ENCODE peak calls at places on chromosome 15, in ten cellular contexts. One of them, this sample, is unnamed.

GRCh38 chr15:80207887-80208286 is 44.1 kb downstream of the CTXND1 start:
- DNase-seq in A172: no peak
- DNase-seq in HS-5: no peak
- DNase-seq in NCI-H2029 treated with DMSO at 0.1 percent for 48 hours: no peak
- DNase-seq in RCC 7860: no peak
- DNase-seq in stimulated activated CD4-positive, alpha-beta T cell treated with anti-CD3 and anti-CD28 coated beads, Interleukin-1b, Interleukin-23, amount 100 ng/mL, for 48 hours: no peak
- DNase-seq in non-pigmented ciliary epithelial cell: no peak
- DNase-seq in AG09319: no peak
- DNase-seq in progenitor cell of endocrine pancreas: no peak
- DNase-seq in sciatic nerve: no peak
- DNase-seq in this sample: no peak

GRCh38 chr15:83835384-83836010 is 181.6 kb downstream of the ADAMTSL3 start:
- DNase-seq in stimulated activated CD4-positive, alpha-beta T cell treated with anti-CD3 and anti-CD28 coated beads, Interleukin-1b, Interleukin-23, amount 100 ng/mL, for 48 hours: no peak
- DNase-seq in HS-5: no peak
- DNase-seq in AG09319: no peak
- DNase-seq in A172: no peak
- DNase-seq in sciatic nerve: no peak
- DNase-seq in RCC 7860: no peak
- DNase-seq in NCI-H2029 treated with DMSO at 0.1 percent for 48 hours: no peak
- DNase-seq in progenitor cell of endocrine pancreas: no peak
- DNase-seq in non-pigmented ciliary epithelial cell: no peak
- DNase-seq in this sample: no peak

GRCh38 chr15:67108122-67108871 is 42.9 kb downstream of the SMAD3 start:
- DNase-seq in sciatic nerve: no peak
- DNase-seq in non-pigmented ciliary epithelial cell: no peak
- DNase-seq in AG09319: no peak
- DNase-seq in stimulated activated CD4-positive, alpha-beta T cell treated with anti-CD3 and anti-CD28 coated beads, Interleukin-1b, Interleukin-23, amount 100 ng/mL, for 48 hours: no peak
- DNase-seq in HS-5: no peak
- DNase-seq in A172: no peak
- DNase-seq in RCC 7860: peak; percentile 46
- DNase-seq in NCI-H2029 treated with DMSO at 0.1 percent for 48 hours: no peak
- DNase-seq in progenitor cell of endocrine pancreas: no peak
- DNase-seq in this sample: no peak

GRCh38 chr15:60590935-60591490 is 112.1 kb upstream of the ICE2 start:
- DNase-seq in non-pigmented ciliary epithelial cell: no peak
- DNase-seq in NCI-H2029 treated with DMSO at 0.1 percent for 48 hours: no peak
- DNase-seq in AG09319: no peak
- DNase-seq in HS-5: no peak
- DNase-seq in A172: no peak
- DNase-seq in RCC 7860: no peak
- DNase-seq in sciatic nerve: peak; percentile 62
- DNase-seq in stimulated activated CD4-positive, alpha-beta T cell treated with anti-CD3 and anti-CD28 coated beads, Interleukin-1b, Interleukin-23, amount 100 ng/mL, for 48 hours: peak; percentile 52
- DNase-seq in progenitor cell of endocrine pancreas: peak; percentile 36
- DNase-seq in this sample: peak; percentile 64

GRCh38 chr15:81327526-81327925 is 3.6 kb upstream of the STARD5 start:
- DNase-seq in stimulated activated CD4-positive, alpha-beta T cell treated with anti-CD3 and anti-CD28 coated beads, Interleukin-1b, Interleukin-23, amount 100 ng/mL, for 48 hours: no peak
- DNase-seq in progenitor cell of endocrine pancreas: no peak
- DNase-seq in HS-5: peak; percentile 60
- DNase-seq in A172: peak; percentile 58
- DNase-seq in non-pigmented ciliary epithelial cell: peak; percentile 89
- DNase-seq in AG09319: peak; percentile 34
- DNase-seq in sciatic nerve: no peak
- DNase-seq in NCI-H2029 treated with DMSO at 0.1 percent for 48 hours: no peak
- DNase-seq in RCC 7860: peak; percentile 57
- DNase-seq in this sample: no peak

GRCh38 chr15:89184367-89184766 is 37.0 kb downstream of the RLBP1 start:
- DNase-seq in A172: no peak
- DNase-seq in RCC 7860: no peak
- DNase-seq in AG09319: no peak
- DNase-seq in stimulated activated CD4-positive, alpha-beta T cell treated with anti-CD3 and anti-CD28 coated beads, Interleukin-1b, Interleukin-23, amount 100 ng/mL, for 48 hours: no peak
- DNase-seq in sciatic nerve: no peak
- DNase-seq in HS-5: no peak
- DNase-seq in non-pigmented ciliary epithelial cell: no peak
- DNase-seq in progenitor cell of endocrine pancreas: no peak
- DNase-seq in NCI-H2029 treated with DMSO at 0.1 percent for 48 hours: no peak
- DNase-seq in this sample: no peak

GRCh38 chr15:92681141-92681622 is 25.6 kb upstream of the FAM174B start:
- DNase-seq in NCI-H2029 treated with DMSO at 0.1 percent for 48 hours: no peak
- DNase-seq in sciatic nerve: no peak
- DNase-seq in non-pigmented ciliary epithelial cell: no peak
- DNase-seq in AG09319: peak; percentile 78
- DNase-seq in RCC 7860: no peak
- DNase-seq in stimulated activated CD4-positive, alpha-beta T cell treated with anti-CD3 and anti-CD28 coated beads, Interleukin-1b, Interleukin-23, amount 100 ng/mL, for 48 hours: no peak
- DNase-seq in HS-5: peak; percentile 44
- DNase-seq in A172: no peak
- DNase-seq in progenitor cell of endocrine pancreas: no peak
- DNase-seq in this sample: no peak

GRCh38 chr15:78316211-78317077 is 17.0 kb upstream of the SKIC8 start:
- DNase-seq in NCI-H2029 treated with DMSO at 0.1 percent for 48 hours: no peak
- DNase-seq in sciatic nerve: no peak
- DNase-seq in RCC 7860: no peak
- DNase-seq in non-pigmented ciliary epithelial cell: no peak
- DNase-seq in progenitor cell of endocrine pancreas: no peak
- DNase-seq in stimulated activated CD4-positive, alpha-beta T cell treated with anti-CD3 and anti-CD28 coated beads, Interleukin-1b, Interleukin-23, amount 100 ng/mL, for 48 hours: no peak
- DNase-seq in HS-5: no peak
- DNase-seq in A172: no peak
- DNase-seq in AG09319: no peak
- DNase-seq in this sample: no peak

GRCh38 chr15:70492240-70493177 is 270.8 kb downstream of the UACA start:
- DNase-seq in progenitor cell of endocrine pancreas: no peak
- DNase-seq in RCC 7860: peak; percentile 96
- DNase-seq in HS-5: no peak
- DNase-seq in non-pigmented ciliary epithelial cell: peak; percentile 82
- DNase-seq in AG09319: no peak
- DNase-seq in A172: peak; percentile 96
- DNase-seq in NCI-H2029 treated with DMSO at 0.1 percent for 48 hours: no peak
- DNase-seq in sciatic nerve: peak; percentile 77
- DNase-seq in stimulated activated CD4-positive, alpha-beta T cell treated with anti-CD3 and anti-CD28 coated beads, Interleukin-1b, Interleukin-23, amount 100 ng/mL, for 48 hours: peak; percentile 88
- DNase-seq in this sample: peak; percentile 70

GRCh38 chr15:83561661-83562060 is 92.3 kb upstream of the ADAMTSL3 start:
- DNase-seq in non-pigmented ciliary epithelial cell: no peak
- DNase-seq in NCI-H2029 treated with DMSO at 0.1 percent for 48 hours: no peak
- DNase-seq in AG09319: no peak
- DNase-seq in HS-5: no peak
- DNase-seq in progenitor cell of endocrine pancreas: no peak
- DNase-seq in RCC 7860: no peak
- DNase-seq in A172: no peak
- DNase-seq in sciatic nerve: no peak
- DNase-seq in stimulated activated CD4-positive, alpha-beta T cell treated with anti-CD3 and anti-CD28 coated beads, Interleukin-1b, Interleukin-23, amount 100 ng/mL, for 48 hours: no peak
- DNase-seq in this sample: no peak

GRCh38 chr15:98476559-98476958 is 171.8 kb upstream of the IGF1R start:
- DNase-seq in stimulated activated CD4-positive, alpha-beta T cell treated with anti-CD3 and anti-CD28 coated beads, Interleukin-1b, Interleukin-23, amount 100 ng/mL, for 48 hours: no peak
- DNase-seq in AG09319: no peak
- DNase-seq in non-pigmented ciliary epithelial cell: no peak
- DNase-seq in A172: no peak
- DNase-seq in NCI-H2029 treated with DMSO at 0.1 percent for 48 hours: no peak
- DNase-seq in sciatic nerve: no peak
- DNase-seq in RCC 7860: no peak
- DNase-seq in HS-5: no peak
- DNase-seq in progenitor cell of endocrine pancreas: no peak
- DNase-seq in this sample: no peak

GRCh38 chr15:90654233-90655124 is 62.7 kb upstream of the BLM start:
- DNase-seq in NCI-H2029 treated with DMSO at 0.1 percent for 48 hours: no peak
- DNase-seq in stimulated activated CD4-positive, alpha-beta T cell treated with anti-CD3 and anti-CD28 coated beads, Interleukin-1b, Interleukin-23, amount 100 ng/mL, for 48 hours: no peak
- DNase-seq in RCC 7860: no peak
- DNase-seq in A172: peak; percentile 41
- DNase-seq in AG09319: no peak
- DNase-seq in sciatic nerve: peak; percentile 50
- DNase-seq in progenitor cell of endocrine pancreas: no peak
- DNase-seq in HS-5: no peak
- DNase-seq in non-pigmented ciliary epithelial cell: no peak
- DNase-seq in this sample: peak; percentile 29

GRCh38 chr15:85044251-85044853 is 62.7 kb downstream of the PDE8A start:
- DNase-seq in progenitor cell of endocrine pancreas: no peak
- DNase-seq in RCC 7860: peak; percentile 39
- DNase-seq in HS-5: no peak
- DNase-seq in NCI-H2029 treated with DMSO at 0.1 percent for 48 hours: no peak
- DNase-seq in A172: peak; percentile 55
- DNase-seq in AG09319: peak; percentile 43
- DNase-seq in sciatic nerve: peak; percentile 77
- DNase-seq in non-pigmented ciliary epithelial cell: peak; percentile 51
- DNase-seq in stimulated activated CD4-positive, alpha-beta T cell treated with anti-CD3 and anti-CD28 coated beads, Interleukin-1b, Interleukin-23, amount 100 ng/mL, for 48 hours: peak; percentile 21
- DNase-seq in this sample: peak; percentile 45

GRCh38 chr15:52783929-52784798 is 6.0 kb downstream of the ONECUT1 start:
- DNase-seq in AG09319: no peak
- DNase-seq in non-pigmented ciliary epithelial cell: no peak
- DNase-seq in stimulated activated CD4-positive, alpha-beta T cell treated with anti-CD3 and anti-CD28 coated beads, Interleukin-1b, Interleukin-23, amount 100 ng/mL, for 48 hours: no peak
- DNase-seq in NCI-H2029 treated with DMSO at 0.1 percent for 48 hours: no peak
- DNase-seq in sciatic nerve: no peak
- DNase-seq in HS-5: no peak
- DNase-seq in A172: no peak
- DNase-seq in progenitor cell of endocrine pancreas: no peak
- DNase-seq in RCC 7860: no peak
- DNase-seq in this sample: peak; percentile 59

GRCh38 chr15:64693134-64693533 is 82.3 kb downstream of the RBPMS2 start:
- DNase-seq in stimulated activated CD4-positive, alpha-beta T cell treated with anti-CD3 and anti-CD28 coated beads, Interleukin-1b, Interleukin-23, amount 100 ng/mL, for 48 hours: no peak
- DNase-seq in RCC 7860: peak; percentile 41
- DNase-seq in non-pigmented ciliary epithelial cell: peak; percentile 55
- DNase-seq in progenitor cell of endocrine pancreas: no peak
- DNase-seq in AG09319: peak; percentile 80
- DNase-seq in sciatic nerve: no peak
- DNase-seq in HS-5: peak; percentile 36
- DNase-seq in NCI-H2029 treated with DMSO at 0.1 percent for 48 hours: no peak
- DNase-seq in A172: peak; percentile 46
- DNase-seq in this sample: no peak

GRCh38 chr15:75347222-75348033 is 589 bp downstream of the NEIL1 start:
- DNase-seq in progenitor cell of endocrine pancreas: peak; percentile 43
- DNase-seq in HS-5: no peak
- DNase-seq in non-pigmented ciliary epithelial cell: no peak
- DNase-seq in stimulated activated CD4-positive, alpha-beta T cell treated with anti-CD3 and anti-CD28 coated beads, Interleukin-1b, Interleukin-23, amount 100 ng/mL, for 48 hours: peak; percentile 49
- DNase-seq in RCC 7860: no peak
- DNase-seq in sciatic nerve: peak; percentile 82
- DNase-seq in A172: no peak
- DNase-seq in AG09319: no peak
- DNase-seq in NCI-H2029 treated with DMSO at 0.1 percent for 48 hours: no peak
- DNase-seq in this sample: peak; percentile 80

GRCh38 chr15:55590788-55591187 is 2.6 kb upstream of the PYGO1 start:
- DNase-seq in RCC 7860: no peak
- DNase-seq in non-pigmented ciliary epithelial cell: no peak
- DNase-seq in A172: no peak
- DNase-seq in NCI-H2029 treated with DMSO at 0.1 percent for 48 hours: no peak
- DNase-seq in stimulated activated CD4-positive, alpha-beta T cell treated with anti-CD3 and anti-CD28 coated beads, Interleukin-1b, Interleukin-23, amount 100 ng/mL, for 48 hours: no peak
- DNase-seq in progenitor cell of endocrine pancreas: no peak
- DNase-seq in AG09319: no peak
- DNase-seq in HS-5: no peak
- DNase-seq in sciatic nerve: no peak
- DNase-seq in this sample: no peak

GRCh38 chr15:76108021-76108723 is 48.4 kb downstream of the TMEM266 start:
- DNase-seq in NCI-H2029 treated with DMSO at 0.1 percent for 48 hours: no peak
- DNase-seq in stimulated activated CD4-positive, alpha-beta T cell treated with anti-CD3 and anti-CD28 coated beads, Interleukin-1b, Interleukin-23, amount 100 ng/mL, for 48 hours: no peak
- DNase-seq in sciatic nerve: no peak
- DNase-seq in progenitor cell of endocrine pancreas: no peak
- DNase-seq in non-pigmented ciliary epithelial cell: no peak
- DNase-seq in A172: no peak
- DNase-seq in RCC 7860: no peak
- DNase-seq in AG09319: no peak
- DNase-seq in HS-5: no peak
- DNase-seq in this sample: no peak

GRCh38 chr15:57647791-57648130 is 56.1 kb downstream of the MYZAP start:
- DNase-seq in RCC 7860: no peak
- DNase-seq in AG09319: peak; percentile 30
- DNase-seq in HS-5: no peak
- DNase-seq in non-pigmented ciliary epithelial cell: no peak
- DNase-seq in stimulated activated CD4-positive, alpha-beta T cell treated with anti-CD3 and anti-CD28 coated beads, Interleukin-1b, Interleukin-23, amount 100 ng/mL, for 48 hours: no peak
- DNase-seq in sciatic nerve: no peak
- DNase-seq in progenitor cell of endocrine pancreas: no peak
- DNase-seq in A172: peak; percentile 60
- DNase-seq in NCI-H2029 treated with DMSO at 0.1 percent for 48 hours: no peak
- DNase-seq in this sample: no peak

GRCh38 chr15:76517910-76518309 is 181.3 kb downstream of the ISL2 start:
- DNase-seq in HS-5: no peak
- DNase-seq in progenitor cell of endocrine pancreas: no peak
- DNase-seq in non-pigmented ciliary epithelial cell: no peak
- DNase-seq in AG09319: no peak
- DNase-seq in sciatic nerve: no peak
- DNase-seq in RCC 7860: no peak
- DNase-seq in stimulated activated CD4-positive, alpha-beta T cell treated with anti-CD3 and anti-CD28 coated beads, Interleukin-1b, Interleukin-23, amount 100 ng/mL, for 48 hours: no peak
- DNase-seq in NCI-H2029 treated with DMSO at 0.1 percent for 48 hours: no peak
- DNase-seq in A172: peak; percentile 2
- DNase-seq in this sample: no peak

GRCh38 chr15:40766194-40766830 is 2.4 kb downstream of the GCHFR start:
- DNase-seq in AG09319: no peak
- DNase-seq in sciatic nerve: no peak
- DNase-seq in NCI-H2029 treated with DMSO at 0.1 percent for 48 hours: no peak
- DNase-seq in non-pigmented ciliary epithelial cell: no peak
- DNase-seq in HS-5: no peak
- DNase-seq in A172: no peak
- DNase-seq in stimulated activated CD4-positive, alpha-beta T cell treated with anti-CD3 and anti-CD28 coated beads, Interleukin-1b, Interleukin-23, amount 100 ng/mL, for 48 hours: no peak
- DNase-seq in RCC 7860: no peak
- DNase-seq in progenitor cell of endocrine pancreas: no peak
- DNase-seq in this sample: no peak

GRCh38 chr15:77901251-77901881 is 176.1 kb downstream of the TBC1D2B start:
- DNase-seq in progenitor cell of endocrine pancreas: no peak
- DNase-seq in sciatic nerve: peak; percentile 47
- DNase-seq in AG09319: no peak
- DNase-seq in non-pigmented ciliary epithelial cell: no peak
- DNase-seq in A172: no peak
- DNase-seq in RCC 7860: no peak
- DNase-seq in HS-5: no peak
- DNase-seq in NCI-H2029 treated with DMSO at 0.1 percent for 48 hours: no peak
- DNase-seq in stimulated activated CD4-positive, alpha-beta T cell treated with anti-CD3 and anti-CD28 coated beads, Interleukin-1b, Interleukin-23, amount 100 ng/mL, for 48 hours: no peak
- DNase-seq in this sample: no peak

GRCh38 chr15:65323071-65323511 is 18.6 kb downstream of the RNU5B-1 start:
- DNase-seq in stimulated activated CD4-positive, alpha-beta T cell treated with anti-CD3 and anti-CD28 coated beads, Interleukin-1b, Interleukin-23, amount 100 ng/mL, for 48 hours: no peak
- DNase-seq in sciatic nerve: no peak
- DNase-seq in non-pigmented ciliary epithelial cell: no peak
- DNase-seq in progenitor cell of endocrine pancreas: no peak
- DNase-seq in HS-5: no peak
- DNase-seq in NCI-H2029 treated with DMSO at 0.1 percent for 48 hours: no peak
- DNase-seq in RCC 7860: no peak
- DNase-seq in AG09319: no peak
- DNase-seq in A172: peak; percentile 22
- DNase-seq in this sample: no peak

GRCh38 chr15:34719883-34720148 is 35.0 kb downstream of the GJD2 start:
- DNase-seq in NCI-H2029 treated with DMSO at 0.1 percent for 48 hours: no peak
- DNase-seq in stimulated activated CD4-positive, alpha-beta T cell treated with anti-CD3 and anti-CD28 coated beads, Interleukin-1b, Interleukin-23, amount 100 ng/mL, for 48 hours: no peak
- DNase-seq in sciatic nerve: no peak
- DNase-seq in non-pigmented ciliary epithelial cell: no peak
- DNase-seq in HS-5: no peak
- DNase-seq in AG09319: no peak
- DNase-seq in progenitor cell of endocrine pancreas: no peak
- DNase-seq in A172: no peak
- DNase-seq in RCC 7860: no peak
- DNase-seq in this sample: no peak

GRCh38 chr15:63870403-63871209 is 36.9 kb upstream of the HERC1 start:
- DNase-seq in AG09319: peak; percentile 34
- DNase-seq in RCC 7860: peak; percentile 25
- DNase-seq in NCI-H2029 treated with DMSO at 0.1 percent for 48 hours: no peak
- DNase-seq in A172: peak; percentile 74
- DNase-seq in stimulated activated CD4-positive, alpha-beta T cell treated with anti-CD3 and anti-CD28 coated beads, Interleukin-1b, Interleukin-23, amount 100 ng/mL, for 48 hours: no peak
- DNase-seq in sciatic nerve: no peak
- DNase-seq in HS-5: no peak
- DNase-seq in progenitor cell of endocrine pancreas: peak; percentile 66
- DNase-seq in non-pigmented ciliary epithelial cell: peak; percentile 37
- DNase-seq in this sample: no peak

GRCh38 chr15:68508485-68509189 is 70.2 kb upstream of the CORO2B start:
- DNase-seq in HS-5: no peak
- DNase-seq in AG09319: no peak
- DNase-seq in NCI-H2029 treated with DMSO at 0.1 percent for 48 hours: no peak
- DNase-seq in stimulated activated CD4-positive, alpha-beta T cell treated with anti-CD3 and anti-CD28 coated beads, Interleukin-1b, Interleukin-23, amount 100 ng/mL, for 48 hours: no peak
- DNase-seq in A172: no peak
- DNase-seq in non-pigmented ciliary epithelial cell: no peak
- DNase-seq in sciatic nerve: no peak
- DNase-seq in progenitor cell of endocrine pancreas: no peak
- DNase-seq in RCC 7860: no peak
- DNase-seq in this sample: no peak

GRCh38 chr15:94229591-94230365 is 1.6 kb upstream of the MCTP2 start:
- DNase-seq in AG09319: no peak
- DNase-seq in non-pigmented ciliary epithelial cell: no peak
- DNase-seq in sciatic nerve: no peak
- DNase-seq in progenitor cell of endocrine pancreas: no peak
- DNase-seq in HS-5: no peak
- DNase-seq in NCI-H2029 treated with DMSO at 0.1 percent for 48 hours: no peak
- DNase-seq in A172: no peak
- DNase-seq in RCC 7860: peak; percentile 41
- DNase-seq in stimulated activated CD4-positive, alpha-beta T cell treated with anti-CD3 and anti-CD28 coated beads, Interleukin-1b, Interleukin-23, amount 100 ng/mL, for 48 hours: peak; percentile 74
- DNase-seq in this sample: peak; percentile 70

GRCh38 chr15:89413877-89414276 is 79.3 kb upstream of the POLG start:
- DNase-seq in NCI-H2029 treated with DMSO at 0.1 percent for 48 hours: no peak
- DNase-seq in A172: no peak
- DNase-seq in HS-5: no peak
- DNase-seq in RCC 7860: no peak
- DNase-seq in non-pigmented ciliary epithelial cell: no peak
- DNase-seq in progenitor cell of endocrine pancreas: no peak
- DNase-seq in sciatic nerve: no peak
- DNase-seq in AG09319: no peak
- DNase-seq in stimulated activated CD4-positive, alpha-beta T cell treated with anti-CD3 and anti-CD28 coated beads, Interleukin-1b, Interleukin-23, amount 100 ng/mL, for 48 hours: no peak
- DNase-seq in this sample: no peak

This sample was measured in GM20000.